ENCODE peak calls at places on chromosomes 1 and 21, in ten cellular contexts. K is NCI-H1092; I is stimulated activated CD4-positive, alpha-beta T cell treated with anti-CD3 and anti-CD28 coated beads, Interleukin-1b, Interleukin-23, amount 100 ng/mL, for 1 hour; V is hepatic stellate cell; M is stimulated activated CD8-positive, alpha-beta memory T cell treated with anti-CD3 and anti-CD28 coated beads, Interleukin-4, amount 100 ng/mL, for 4 hours; H is AG10803; P is foreskin fibroblast; Y is cardiac fibroblast; G is LHCN-M2; S is activated gamma-delta T cell treated with anti-CD3 and anti-CD28 coated beads, Interleukin-2, amount 50 U/mL, for 16 hours. A is an unnamed sample.

GRCh38 chr1:84505167-84506001 is 802 bp upstream of the SPATA1 start:
- DNase-seq in K (peak; percentile 39), I (no peak), V (peak; percentile 53), M (no peak), H (peak; percentile 62), P (no peak), Y (no peak), G (peak; percentile 70), S (no peak), A (no peak)

GRCh38 chr1:227944066-227944930 is 3.4 kb downstream of the WNT9A start:
- DNase-seq in K (no peak), I (no peak), V (no peak), M (no peak), H (no peak), P (no peak), Y (no peak), G (no peak), S (no peak), A (no peak)

GRCh38 chr1:244273845-244274619 is 177.7 kb downstream of the ADSS2 start:
- DNase-seq in K (no peak), I (no peak), V (peak; percentile 87), M (no peak), H (peak; percentile 99), P (peak; percentile 94), Y (peak; percentile 98), G (peak; percentile 99), S (no peak), A (no peak)

GRCh38 chr1:172040466-172040865 is 199.2 kb downstream of the DNM3 start:
- DNase-seq in K (no peak), I (no peak), V (peak; percentile 7), M (no peak), H (peak; percentile 36), P (peak; percentile 36), Y (peak; percentile 57), G (peak; percentile 49), S (no peak), A (no peak)

GRCh38 chr1:201916649-201917249 is 28.1 kb downstream of the SHISA4 start:
- DNase-seq in K (no peak), I (no peak), V (peak; percentile 82), M (no peak), H (peak; percentile 67), P (peak; percentile 91), Y (peak; percentile 90), G (peak; percentile 79), S (no peak), A (no peak)

GRCh38 chr1:224454337-224455055 is 19.9 kb upstream of the WDR26 start:
- DNase-seq in K (no peak), I (no peak), V (no peak), M (no peak), H (no peak), P (no peak), Y (no peak), G (no peak), S (no peak), A (no peak)

GRCh38 chr1:32336963-32337675 is 1.1 kb upstream of the MARCKSL1 start:
- DNase-seq in K (no peak), I (no peak), V (no peak), M (peak; percentile 47), H (peak; percentile 24), P (no peak), Y (peak; percentile 64), G (peak; percentile 35), S (peak; percentile 49), A (peak; percentile 31)

GRCh38 chr21:29145354-29145782 is 14.9 kb downstream of the MAP3K7CL start:
- DNase-seq in K (no peak), I (no peak), V (peak; percentile 74), M (no peak), H (peak; percentile 89), P (peak; percentile 87), Y (peak; percentile 88), G (peak; percentile 99), S (no peak), A (no peak)